ENCODE peak calls at places on chromosomes 6 and 20, in four cellular contexts. V, B, E and H are unnamed samples.

GRCh38 chr6:53496797-53497196 is 48.1 kb downstream of the GCLC start:
- DNase-seq in V (no peak), E (no peak), B (no peak), H (no peak)

GRCh38 chr20:63941282-63942060 is 14.7 kb downstream of the UCKL1 start:
- DNase-seq in B (peak), E (no peak), V (no peak), H (no peak)

GRCh38 chr20:9185511-9185910 is 116.6 kb downstream of the PLCB4 start:
- DNase-seq in B (no peak), E (no peak), V (no peak), H (no peak)

GRCh38 chr20:34580588-34580940 is 22.0 kb downstream of the MAP1LC3A start:
- DNase-seq in V (no peak), E (no peak), B (no peak), H (no peak)

GRCh38 chr6:14231071-14231483 is 113.5 kb downstream of the CD83 start:
- DNase-seq in V (no peak), E (no peak), B (no peak), H (no peak)

GRCh38 chr6:116511424-116512131 is at the start of gene CALHM5:
- DNase-seq in V (no peak), E (no peak), B (peak), H (peak)

GRCh38 chr20:38184098-38184497 is 19.0 kb upstream of the TGM2 start:
- DNase-seq in B (no peak), V (no peak), E (no peak), H (no peak)

GRCh38 chr6:3868544-3868943 is 19.4 kb downstream of the FAM50B start:
- DNase-seq in B (no peak), E (no peak), V (no peak), H (no peak)

GRCh38 chr20:56420028-56420427 is 8.0 kb downstream of the CASS4 start:
- DNase-seq in V (no peak), B (no peak), E (no peak), H (no peak)

DNA sequence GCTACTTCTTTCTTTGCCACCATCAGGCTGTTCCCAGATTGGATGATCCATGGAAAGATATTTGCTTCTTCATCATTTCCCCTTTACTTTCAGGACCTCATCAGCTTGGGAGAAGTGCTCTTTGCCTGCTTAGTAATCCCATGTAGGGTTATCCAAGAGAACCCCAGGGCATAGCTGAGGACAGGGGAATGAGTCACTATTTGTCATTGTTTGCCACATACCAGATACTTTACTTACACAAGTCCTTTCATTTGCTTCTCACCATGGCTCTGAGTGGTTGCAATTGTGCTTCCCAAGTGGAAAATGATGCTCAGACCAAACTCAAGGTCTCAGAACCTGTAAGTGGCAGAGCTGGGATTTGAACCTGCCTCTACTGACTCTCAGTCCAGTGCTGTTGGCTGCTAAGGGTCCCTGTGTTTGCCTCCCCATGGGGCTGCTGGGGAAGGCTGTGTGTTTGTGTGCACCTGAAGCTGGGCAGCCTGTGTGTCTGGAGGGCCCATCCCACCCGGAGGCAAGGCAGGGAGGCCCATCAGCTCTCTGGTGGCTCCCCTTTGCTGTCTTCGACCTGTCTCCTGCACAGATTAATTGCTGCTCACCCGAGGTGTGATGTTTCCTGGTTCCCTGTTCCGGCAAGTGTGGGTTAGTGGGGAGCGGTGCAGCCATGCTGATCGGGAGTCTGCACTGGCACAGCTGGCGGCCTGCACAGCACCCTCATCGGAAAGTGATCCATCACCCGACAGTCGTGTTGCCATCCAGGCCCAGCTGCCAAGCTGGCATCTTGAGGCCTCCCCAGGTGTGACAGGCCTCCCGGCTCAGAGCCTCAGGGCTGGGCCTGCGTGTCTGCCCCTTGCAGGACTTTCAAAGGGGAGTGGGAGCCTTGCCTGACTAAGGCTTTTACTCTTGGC is 228.8 kb downstream of the DHX35 start:
- DNase-seq in E (no peak), V (peak), B (no peak), H (peak)
- TF ChIP-seq YY1 in E (no peak), V (no peak), B (no peak), H (no peak)

GRCh38 chr6:39188577-39188976 is 40.7 kb downstream of the KCNK5 start:
- DNase-seq in V (no peak), B (peak), E (no peak), H (no peak)
- TF ChIP-seq ZBTB33 in V (no peak), B (no peak), E (no peak), H (no peak)

DNA sequence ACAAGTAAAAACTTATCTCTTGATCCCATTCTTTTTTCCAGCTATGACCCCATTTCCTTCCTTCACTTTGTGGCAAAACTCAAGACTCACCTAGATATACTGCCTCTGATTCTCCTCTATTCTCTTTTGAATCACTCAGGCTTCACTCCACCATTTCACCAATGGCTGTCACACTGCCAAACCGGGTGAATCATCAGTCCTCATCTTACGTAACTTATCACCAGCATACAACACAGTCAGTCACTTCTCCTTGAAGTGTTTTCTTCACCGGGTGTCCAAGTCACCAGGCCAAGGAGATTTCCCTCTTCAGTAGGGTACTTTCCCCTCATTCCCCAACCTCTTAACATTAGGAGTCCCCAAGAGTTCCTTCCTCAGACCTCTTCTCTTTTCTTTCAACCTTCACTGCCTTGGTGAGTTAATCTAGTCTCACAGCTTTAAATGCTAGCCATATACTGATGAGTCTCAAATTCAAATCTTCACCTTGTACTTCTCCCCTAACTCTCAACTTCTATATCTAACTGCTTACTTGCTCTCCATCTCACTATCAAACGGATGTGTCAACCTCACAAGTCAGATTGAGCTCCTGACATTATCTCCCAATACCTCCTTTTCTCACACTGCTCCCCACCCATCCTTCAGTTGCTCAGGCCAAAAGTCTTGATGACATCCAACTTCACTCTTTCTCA is 6.0 kb downstream of the TMEM242 start:
- DNase-seq in V (peak), E (no peak), B (peak), H (peak)
- TF ChIP-seq POLR2A in V (no peak), E (no peak), B (peak), H (no peak)

DNA sequence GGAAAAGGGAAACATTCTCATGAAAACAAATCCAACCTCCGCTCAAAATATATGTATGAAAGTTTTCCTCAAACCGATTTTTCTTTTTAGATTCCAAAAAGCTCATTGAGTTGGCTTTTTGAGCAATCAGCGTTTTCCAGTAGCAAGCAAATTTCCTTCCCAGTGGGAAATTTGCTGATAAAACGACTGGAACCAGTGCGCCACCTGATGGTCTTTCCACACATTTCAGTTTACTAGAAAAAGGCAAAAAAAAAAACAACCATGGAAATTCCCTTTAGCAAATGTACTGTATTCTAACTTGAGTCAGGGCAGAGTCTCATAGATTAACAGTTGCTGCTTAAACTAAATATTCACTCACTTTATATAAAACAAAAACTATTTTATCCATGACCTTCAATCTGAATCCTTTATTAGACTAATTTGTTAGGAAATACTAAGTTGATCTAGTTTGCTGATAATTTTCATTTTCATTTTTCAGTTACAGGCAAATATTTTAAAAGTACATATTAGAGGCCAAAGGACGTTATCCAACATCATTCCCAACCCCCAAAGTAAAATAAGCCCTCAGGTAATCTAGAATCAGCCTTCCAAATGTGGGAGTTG is 271.5 kb downstream of the FOXA2 start:
- DNase-seq in B (peak), V (peak), E (no peak), H (peak)
- TF ChIP-seq YY1 in B (no peak), V (no peak), E (no peak), H (no peak)

GRCh38 chr6:71534916-71535315 is 246.3 kb downstream of the OGFRL1 start:
- DNase-seq in V (no peak), E (no peak), B (no peak), H (no peak)
- TF ChIP-seq ZBTB33 in V (no peak), E (no peak), B (no peak), H (no peak)

GRCh38 chr6:36196049-36196879 is at the start of gene BRPF3:
- DNase-seq in B (peak), V (peak), E (no peak), H (no peak)
- TF ChIP-seq POLR2A in B (peak), V (peak), E (peak), H (peak)

GRCh38 chr6:169669889-169670288 is 31.9 kb downstream of the WDR27 start:
- DNase-seq in V (no peak), B (no peak), E (no peak), H (no peak)

GRCh38 chr6:169677096-169677495 is 24.7 kb downstream of the WDR27 start:
- DNase-seq in V (no peak), E (no peak), B (no peak), H (no peak)

GRCh38 chr6:169671563-169671962 is 30.3 kb downstream of the WDR27 start:
- DNase-seq in E (no peak), V (no peak), B (no peak), H (no peak)

GRCh38 chr6:169678342-169678741 is 23.5 kb downstream of the WDR27 start:
- DNase-seq in V (no peak), B (no peak), E (no peak), H (no peak)

GRCh38 chr6:169675011-169675410 is 26.8 kb downstream of the WDR27 start:
- DNase-seq in E (no peak), B (no peak), V (no peak), H (no peak)
- TF ChIP-seq YY1 in E (no peak), B (no peak), V (no peak), H (no peak)

GRCh38 chr6:137094411-137095008 is 49.7 kb upstream of the IL20RA start:
- DNase-seq in B (peak), V (peak), E (peak), H (peak)
- TF ChIP-seq ZBTB33 in B (no peak), V (no peak), E (no peak), H (no peak)

DNA sequence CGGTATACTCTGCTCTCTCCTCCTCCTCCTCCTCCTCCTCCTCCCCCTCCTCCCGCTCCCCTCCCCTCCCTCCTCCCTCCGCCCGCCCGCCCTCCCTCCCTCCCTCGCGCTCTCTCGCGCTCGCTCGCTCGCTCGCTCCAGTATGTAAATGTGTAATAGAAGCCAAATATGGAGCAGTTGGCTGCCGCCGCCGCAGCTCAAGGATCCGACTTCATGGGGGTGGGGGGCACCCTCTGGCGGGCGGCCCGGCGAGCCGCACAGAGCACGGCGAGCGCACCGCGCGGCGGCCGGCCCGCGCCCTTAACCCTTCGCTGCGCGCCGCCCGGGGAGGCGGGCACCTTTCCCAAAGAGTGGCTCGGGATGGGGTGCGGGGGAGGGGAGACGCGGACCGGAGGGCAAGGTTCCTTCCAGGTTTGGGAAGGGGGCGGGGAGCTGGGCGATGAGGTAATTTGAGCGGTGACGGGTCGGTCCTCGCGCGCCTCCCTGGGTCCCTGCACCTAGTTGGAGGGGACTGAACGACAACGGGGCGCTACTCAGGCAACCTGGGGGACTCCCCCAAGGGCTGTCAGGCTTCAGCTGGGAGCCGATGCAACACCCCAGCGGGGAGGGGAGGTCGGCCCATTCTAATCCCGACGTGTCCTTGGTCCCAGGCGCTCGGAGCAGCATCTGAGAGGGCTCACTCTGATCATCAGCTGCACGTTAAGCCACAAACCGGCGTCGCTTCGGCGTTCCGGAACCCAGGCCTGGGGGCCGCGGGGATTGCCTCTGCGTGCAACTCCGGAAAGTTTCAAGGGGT is 407 bp upstream of the ATXN1 start:
- DNase-seq in V (peak), E (no peak), B (peak), H (peak)
- TF ChIP-seq POLR2A in V (no peak), E (peak), B (no peak), H (no peak)

GRCh38 chr6:2861822-2862164 is 20.1 kb upstream of the SERPINB1 start:
- DNase-seq in B (no peak), V (no peak), E (no peak), H (no peak)

GRCh38 chr6:2863901-2864300 is 22.2 kb upstream of the SERPINB1 start:
- DNase-seq in B (no peak), V (peak), E (no peak), H (no peak)

GRCh38 chr6:2861071-2861821 is 19.6 kb upstream of the SERPINB1 start:
- DNase-seq in B (no peak), E (no peak), V (no peak), H (no peak)

GRCh38 chr6:2865270-2866182 is 23.9 kb upstream of the SERPINB1 start:
- DNase-seq in E (no peak), B (no peak), V (peak), H (no peak)

GRCh38 chr6:2862712-2863174 is 21.1 kb upstream of the SERPINB1 start:
- DNase-seq in E (peak), V (no peak), B (no peak), H (no peak)
- TF ChIP-seq YY1 in E (no peak), V (no peak), B (no peak), H (no peak)